ENCODE peak calls at places on chromosome 22, in ten cellular contexts. J is tibial nerve, V is body of pancreas, B is ovary, S is lower leg skin, N is HepG2, E is heart left ventricle, T is GM12891, P is uterus, G is Peyer's patch. H is an unnamed sample.

GRCh38 chr22:25622011-25622410 is 57.5 kb downstream of the GRK3 start:
- DNase-seq in J (no peak), V (no peak), B (no peak), S (no peak), N (no peak), E (no peak), T (no peak), P (no peak), G (no peak), H (no peak)

GRCh38 chr22:42937164-42937854 is 77.6 kb downstream of the PACSIN2 start:
- DNase-seq in J (no peak), V (peak; percentile 59), B (no peak), S (peak; percentile 93), N (no peak), E (peak; percentile 63), T (no peak), P (peak; percentile 34), G (peak; percentile 67), H (peak; percentile 57)

GRCh38 chr22:38850941-38851849 is 7.4 kb upstream of the NPTXR start:
- DNase-seq in J (no peak), V (no peak), B (no peak), S (no peak), N (no peak), E (no peak), T (no peak), P (no peak), G (no peak), H (peak; percentile 76)

GRCh38 chr22:44583854-44584253 is 85.8 kb upstream of the RTL6 start:
- DNase-seq in J (no peak), V (peak; percentile 1), B (no peak), S (peak; percentile 76), N (no peak), E (no peak), T (no peak), P (peak; percentile 8), G (peak; percentile 37), H (no peak)

GRCh38 chr22:44224166-44224565 is 43.4 kb downstream of the PARVG start:
- DNase-seq in J (no peak), V (no peak), B (no peak), S (no peak), N (no peak), E (no peak), T (no peak), P (no peak), G (no peak), H (no peak)

GRCh38 chr22:30340911-30341685 is 14.4 kb upstream of the TBC1D10A start:
- DNase-seq in J (no peak), V (no peak), B (no peak), S (no peak), N (no peak), E (peak; percentile 87), T (no peak), P (no peak), G (no peak), H (no peak)

GRCh38 chr22:30574095-30574981 is at the start of gene GAL3ST1:
- DNase-seq in J (no peak), V (peak; percentile 71), B (no peak), S (no peak), N (peak; percentile 77), E (no peak), T (no peak), P (no peak), G (peak; percentile 85), H (no peak)

GRCh38 chr22:48366591-48366990 is 1461.1 kb downstream of the BRD1 start:
- DNase-seq in J (no peak), V (no peak), B (no peak), S (peak; percentile 50), N (no peak), E (no peak), T (no peak), P (no peak), G (no peak), H (no peak)

GRCh38 chr22:26576026-26576680 is 13.8 kb downstream of the TPST2 start:
- DNase-seq in J (no peak), V (no peak), B (no peak), S (no peak), N (no peak), E (no peak), T (no peak), P (no peak), G (no peak), H (no peak)

GRCh38 chr22:38871360-38872171 is 450 bp downstream of the CBX6 start:
- DNase-seq in J (no peak), V (peak; percentile 36), B (peak; percentile 42), S (peak; percentile 89), N (no peak), E (no peak), T (no peak), P (no peak), G (no peak), H (no peak)

GRCh38 chr22:29751139-29751538 is 15.7 kb downstream of the ZMAT5 start:
- DNase-seq in J (no peak), V (no peak), B (no peak), S (no peak), N (peak; percentile 45), E (no peak), T (no peak), P (no peak), G (no peak), H (no peak)

GRCh38 chr22:20742764-20743163 is 31.1 kb upstream of the SERPIND1 start:
- DNase-seq in J (no peak), V (no peak), B (no peak), S (no peak), N (no peak), E (no peak), T (no peak), P (no peak), G (no peak), H (no peak)

GRCh38 chr22:39994046-39994565 is 648 bp upstream of the FAM83F start:
- DNase-seq in J (no peak), V (no peak), B (no peak), S (no peak), N (no peak), E (no peak), T (no peak), P (no peak), G (no peak), H (no peak)

GRCh38 chr22:48099251-48099650 is 1336.8 kb downstream of the TBC1D22A start:
- DNase-seq in J (no peak), V (no peak), B (no peak), S (peak; percentile 81), N (no peak), E (no peak), T (no peak), P (peak; percentile 2), G (no peak), H (no peak)

GRCh38 chr22:37674951-37675929 is at the start of gene LGALS1:
- DNase-seq in J (peak; percentile 97), V (peak; percentile 95), B (peak; percentile 100), S (peak; percentile 99), N (peak; percentile 81), E (peak; percentile 98), T (peak; percentile 72), P (peak; percentile 100), G (peak; percentile 92), H (peak; percentile 77)
- TF ChIP-seq POLR2A in J (peak; percentile 39), V (no peak), B (peak; percentile 68), S (no peak), N (peak; percentile 74), E (no peak), T (no peak), P (peak; percentile 47), G (no peak), H (peak; percentile 91)

DNA sequence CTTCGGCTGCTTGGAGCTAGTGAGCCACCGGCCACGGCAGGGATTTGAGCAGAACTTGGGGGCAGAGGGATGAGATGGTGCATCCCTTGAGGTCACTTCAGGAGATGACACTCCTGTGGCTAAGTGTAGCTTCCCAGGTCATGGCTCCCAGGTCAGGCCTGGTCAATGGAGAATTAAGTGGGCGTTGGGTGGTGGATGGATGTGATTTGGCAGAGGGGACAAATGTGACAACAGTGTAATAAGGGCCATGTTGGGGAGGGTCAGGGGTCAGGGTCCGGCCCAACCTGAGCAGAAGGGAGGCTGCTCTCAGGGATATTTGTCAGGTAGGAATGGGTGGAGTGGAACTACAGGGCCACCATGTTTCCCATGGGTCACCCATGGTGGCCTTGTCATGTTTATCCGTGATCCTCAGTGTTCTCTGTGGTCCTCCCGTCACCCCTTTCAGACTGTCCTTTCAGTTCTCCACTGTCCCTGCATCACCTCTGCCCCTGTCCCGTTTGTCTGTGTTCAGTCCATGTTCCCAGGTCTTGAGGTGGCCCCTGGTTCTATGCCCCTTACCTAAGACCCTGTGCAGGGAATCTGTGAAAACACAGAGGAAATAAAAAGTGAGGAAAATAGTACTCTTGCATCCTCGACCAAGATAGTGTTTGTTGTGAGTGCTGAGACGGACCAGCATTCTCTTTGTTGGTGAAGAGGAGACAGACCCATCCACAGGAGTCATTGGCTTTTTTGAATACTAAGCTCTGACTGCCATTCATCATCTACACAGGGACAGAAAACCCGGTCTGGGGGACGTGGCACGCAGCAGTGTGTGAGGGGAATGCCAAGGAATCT is 6.1 kb downstream of the SLC25A1 start:
- DNase-seq in J (no peak), V (no peak), B (no peak), S (no peak), N (no peak), E (no peak), T (no peak), P (no peak), G (no peak), H (no peak)
- TF ChIP-seq POLR2A in J (no peak), V (no peak), B (no peak), S (no peak), N (no peak), E (no peak), T (no peak), P (no peak), G (no peak), H (no peak)

DNA sequence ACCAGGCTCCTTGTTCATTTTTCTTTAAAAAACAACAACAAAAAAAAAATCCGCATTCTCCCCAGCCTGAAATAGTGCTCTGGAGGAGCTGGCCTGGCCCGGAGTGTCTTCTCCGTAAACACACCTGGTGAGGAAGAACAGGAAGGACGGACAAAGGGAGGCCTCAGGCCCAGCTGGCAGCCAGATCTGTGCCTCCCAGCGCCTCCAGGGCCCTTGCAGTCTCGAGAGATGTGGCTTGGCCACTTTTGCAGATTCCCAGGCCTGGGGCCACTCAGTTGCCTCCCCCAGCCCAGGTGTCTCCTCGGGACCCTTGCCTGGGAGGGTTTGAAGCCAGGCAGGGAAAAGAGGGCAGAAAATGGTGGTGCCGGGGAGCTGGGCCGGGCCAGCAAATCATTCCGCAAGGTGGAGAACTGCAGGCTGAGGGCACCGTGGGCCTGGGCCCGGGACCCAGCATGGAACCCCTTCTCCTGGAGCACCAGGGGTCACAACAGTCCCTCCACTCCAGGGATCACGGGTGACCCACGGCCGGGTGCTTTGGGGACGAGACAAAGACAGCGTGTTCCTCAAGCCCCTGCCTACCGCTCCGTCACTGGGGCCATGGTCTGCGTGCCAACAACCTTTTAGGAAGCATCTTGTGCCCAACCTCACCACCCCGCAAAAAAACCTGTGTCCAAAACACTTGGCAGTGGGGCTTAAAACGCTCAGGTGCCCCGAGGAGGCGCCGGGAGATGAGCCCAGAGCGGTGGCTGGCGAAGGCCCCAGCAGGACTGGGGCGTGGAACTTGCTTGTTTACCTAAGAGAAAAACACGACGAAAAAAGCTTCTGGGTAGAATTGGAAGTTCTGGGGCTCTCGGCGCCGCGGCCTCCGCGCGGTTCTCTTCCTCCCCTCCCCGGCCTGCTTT is 67.1 kb upstream of the WNT7B start:
- DNase-seq in J (no peak), V (peak; percentile 70), B (peak; percentile 62), S (peak; percentile 94), N (no peak), E (no peak), T (no peak), P (peak; percentile 57), G (peak; percentile 72), H (no peak)
- TF ChIP-seq POLR2A in J (no peak), V (peak; percentile 51), B (no peak), S (no peak), N (no peak), E (no peak), T (no peak), P (peak; percentile 36), G (no peak), H (no peak)

GRCh38 chr22:41285441-41285819 is 557 bp downstream of the RANGAP1 start:
- DNase-seq in J (no peak), V (peak; percentile 58), B (peak; percentile 36), S (peak; percentile 91), N (peak; percentile 56), E (peak; percentile 82), T (peak; percentile 69), P (peak; percentile 46), G (peak; percentile 74), H (peak; percentile 77)
- TF ChIP-seq POLR2A in J (no peak), V (no peak), B (no peak), S (no peak), N (no peak), E (no peak), T (no peak), P (no peak), G (no peak), H (no peak)

H was measured in H54.